ENCODE peak calls at places on chromosome 15, in six cellular contexts. C, U, M, B, D and S are unnamed samples.

GRCh38 chr15:83698294-83698693 is 44.4 kb downstream of the ADAMTSL3 start:
- DNase-seq in C (no peak), U (no peak), M (no peak), B (no peak), D (no peak), S (no peak)

GRCh38 chr15:75468908-75469307 is 17.4 kb upstream of the SIN3A start:
- DNase-seq in C (no peak), U (no peak), M (no peak), B (no peak), D (no peak), S (no peak)

GRCh38 chr15:59420986-59421618 is 16.9 kb upstream of the FAM81A start:
- DNase-seq in C (no peak), U (peak), M (no peak), B (no peak), D (no peak), S (no peak)

GRCh38 chr15:70762469-70763119 is 764 bp downstream of the UACA start:
- DNase-seq in C (peak), U (peak), M (no peak), B (peak), D (peak), S (no peak)

GRCh38 chr15:77440378-77440999 is 19.8 kb downstream of the HMG20A start:
- DNase-seq in C (no peak), U (no peak), M (no peak), B (peak), D (no peak), S (no peak)

GRCh38 chr15:23074684-23075083 is 35.3 kb upstream of the TUBGCP5 start:
- DNase-seq in C (no peak), U (no peak), M (no peak), B (peak), D (peak), S (no peak)

GRCh38 chr15:77746254-77747174 is 113.8 kb upstream of the LINGO1 start:
- DNase-seq in C (no peak), U (no peak), M (no peak), B (no peak), D (no peak), S (no peak)

GRCh38 chr15:89675606-89676005 is 3.6 kb downstream of the PLIN1 start:
- DNase-seq in C (no peak), U (no peak), M (no peak), B (no peak), D (no peak), S (no peak)

GRCh38 chr15:80512729-80513670 is 108.8 kb downstream of the ARNT2 start:
- DNase-seq in C (peak), U (no peak), M (no peak), B (peak), D (no peak), S (peak)

GRCh38 chr15:66738116-66738515 is 36.1 kb downstream of the SMAD6 start:
- DNase-seq in C (no peak), U (no peak), M (no peak), B (no peak), D (no peak), S (no peak)

GRCh38 chr15:87394676-87395075 is 861.9 kb downstream of the NTRK3 start:
- DNase-seq in C (no peak), U (no peak), M (no peak), B (no peak), D (no peak), S (no peak)

GRCh38 chr15:64343222-64343621 is 12.8 kb downstream of the CSNK1G1 start:
- DNase-seq in C (no peak), U (no peak), M (no peak), B (no peak), D (no peak), S (no peak)

GRCh38 chr15:40003491-40003916 is 35.5 kb downstream of the SRP14 start:
- DNase-seq in C (no peak), U (no peak), M (no peak), B (no peak), D (no peak), S (no peak)

GRCh38 chr15:23497710-23498111 is 50.7 kb upstream of the GOLGA6L2 start:
- DNase-seq in C (no peak), U (peak), M (peak), B (no peak), D (peak), S (peak)